ENCODE peak calls at places on chromosome 16, in seven cellular contexts. One of them, this sample, is unnamed.

GRCh38 chr16:17474037-17474436 is 3.3 kb upstream of the XYLT1 start:
- DNase-seq in right atrium auricular region: no peak
- DNase-seq in cardiac muscle cell: no peak
- DNase-seq in adrenal gland: peak
- DNase-seq in colonic mucosa: no peak
- DNase-seq in ascending aorta: no peak
- DNase-seq in uterus: no peak
- DNase-seq in this sample: no peak

GRCh38 chr16:19589771-19590302 is 34.3 kb downstream of the VPS35L start:
- DNase-seq in right atrium auricular region: no peak
- DNase-seq in cardiac muscle cell: peak
- DNase-seq in adrenal gland: no peak
- DNase-seq in colonic mucosa: no peak
- DNase-seq in ascending aorta: no peak
- DNase-seq in uterus: no peak
- DNase-seq in this sample: no peak

GRCh38 chr16:10846213-10846998 is 27.8 kb upstream of the TVP23A start:
- DNase-seq in right atrium auricular region: no peak
- DNase-seq in cardiac muscle cell: no peak
- DNase-seq in adrenal gland: no peak
- DNase-seq in colonic mucosa: no peak
- DNase-seq in ascending aorta: no peak
- DNase-seq in uterus: no peak
- DNase-seq in this sample: no peak

GRCh38 chr16:8254425-8254824 is 335.9 kb downstream of the TMEM114 start:
- DNase-seq in right atrium auricular region: no peak
- DNase-seq in cardiac muscle cell: no peak
- DNase-seq in adrenal gland: no peak
- DNase-seq in colonic mucosa: no peak
- DNase-seq in ascending aorta: no peak
- DNase-seq in uterus: no peak
- DNase-seq in this sample: no peak

GRCh38 chr16:64982581-64982980 is 139.3 kb downstream of the CDH11 start:
- DNase-seq in right atrium auricular region: no peak
- DNase-seq in cardiac muscle cell: peak
- DNase-seq in adrenal gland: no peak
- DNase-seq in colonic mucosa: no peak
- DNase-seq in ascending aorta: no peak
- DNase-seq in uterus: no peak
- DNase-seq in this sample: no peak

GRCh38 chr16:81480856-81481821 is 36.5 kb downstream of the CMIP start:
- DNase-seq in right atrium auricular region: no peak
- DNase-seq in cardiac muscle cell: peak
- DNase-seq in adrenal gland: peak
- DNase-seq in colonic mucosa: peak
- DNase-seq in ascending aorta: peak
- DNase-seq in uterus: no peak
- DNase-seq in this sample: no peak

GRCh38 chr16:17836868-17837602 is 366.3 kb upstream of the XYLT1 start:
- DNase-seq in right atrium auricular region: no peak
- DNase-seq in cardiac muscle cell: peak
- DNase-seq in adrenal gland: no peak
- DNase-seq in colonic mucosa: no peak
- DNase-seq in ascending aorta: no peak
- DNase-seq in uterus: no peak
- DNase-seq in this sample: peak

GRCh38 chr16:10827691-10828341 is 9.2 kb upstream of the TVP23A start:
- DNase-seq in right atrium auricular region: peak
- DNase-seq in cardiac muscle cell: peak
- DNase-seq in adrenal gland: peak
- DNase-seq in colonic mucosa: peak
- DNase-seq in ascending aorta: peak
- DNase-seq in uterus: peak
- DNase-seq in this sample: no peak

GRCh38 chr16:76176153-76176552 is 101.0 kb upstream of the CNTNAP4 start:
- DNase-seq in right atrium auricular region: no peak
- DNase-seq in cardiac muscle cell: no peak
- DNase-seq in adrenal gland: no peak
- DNase-seq in colonic mucosa: no peak
- DNase-seq in ascending aorta: no peak
- DNase-seq in uterus: no peak
- DNase-seq in this sample: no peak

DNA sequence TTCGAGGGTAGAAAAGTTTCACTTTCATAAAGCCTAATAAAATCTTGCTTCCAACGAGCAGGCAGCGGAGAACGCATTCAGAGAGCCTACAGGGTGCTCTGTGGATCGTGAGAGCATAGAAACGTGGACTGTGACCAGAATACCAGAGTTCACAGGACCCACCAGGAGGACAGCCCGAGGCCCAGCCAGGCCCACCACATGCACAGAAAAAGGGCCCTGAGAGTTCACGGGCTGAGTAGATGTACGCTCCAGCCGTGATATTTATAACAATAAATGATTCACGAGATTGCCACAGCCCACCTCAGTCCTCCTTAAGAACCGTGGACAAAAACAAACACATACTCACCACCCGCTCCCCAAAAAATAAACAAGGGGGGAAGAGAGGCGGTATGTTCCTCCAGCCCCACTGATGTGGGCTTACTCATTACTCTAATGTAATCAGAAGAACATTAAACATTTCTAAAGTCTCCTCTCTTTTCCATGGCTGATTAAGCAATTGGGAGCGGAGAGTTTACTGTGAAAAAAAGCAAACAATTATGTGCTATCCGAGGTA is 207.2 kb downstream of the C16orf78 start:
- DNase-seq in right atrium auricular region: no peak
- DNase-seq in cardiac muscle cell: no peak
- DNase-seq in adrenal gland: no peak
- DNase-seq in colonic mucosa: no peak
- DNase-seq in ascending aorta: no peak
- DNase-seq in uterus: no peak
- DNase-seq in this sample: no peak
- H3K27ac ChIP-seq in right atrium auricular region: no peak
- H3K27ac ChIP-seq in cardiac muscle cell: no peak
- H3K27ac ChIP-seq in adrenal gland: no peak
- H3K27ac ChIP-seq in colonic mucosa: no peak
- H3K27ac ChIP-seq in ascending aorta: no peak
- H3K27ac ChIP-seq in uterus: no peak
- H3K27ac ChIP-seq in this sample: no peak

DNA sequence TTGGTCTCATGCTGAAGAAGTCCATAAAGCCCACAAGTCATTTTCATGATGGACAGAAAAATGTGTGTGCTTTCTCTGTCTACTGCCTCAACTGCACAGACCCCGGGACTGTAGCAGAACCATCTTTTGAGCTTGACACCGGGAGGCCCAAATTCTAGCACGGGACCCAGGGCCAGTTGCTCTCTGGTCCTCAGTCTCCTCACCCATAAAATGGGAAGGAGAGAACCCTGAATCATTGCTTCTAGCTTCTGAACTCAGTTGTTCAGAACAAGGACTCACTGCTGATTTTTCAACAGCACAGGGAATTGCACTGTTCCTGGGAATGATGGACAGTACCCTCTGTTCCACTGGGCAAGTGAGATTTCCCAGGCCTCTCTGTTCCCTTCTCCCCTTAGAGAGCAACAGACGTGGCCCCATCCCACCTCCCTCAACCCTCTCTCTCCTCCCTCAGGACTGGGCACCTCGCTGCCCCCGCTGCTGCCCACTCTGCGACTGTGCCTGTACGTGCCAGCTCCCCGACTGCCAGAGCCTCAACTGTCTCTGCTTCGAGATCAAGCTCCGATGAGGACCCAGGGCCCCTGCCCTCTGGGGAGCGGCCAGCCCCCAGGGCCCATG is 2.2 kb upstream of the ALDOA start:
- DNase-seq in right atrium auricular region: no peak
- DNase-seq in cardiac muscle cell: no peak
- DNase-seq in adrenal gland: peak
- DNase-seq in colonic mucosa: no peak
- DNase-seq in ascending aorta: no peak
- DNase-seq in uterus: no peak
- DNase-seq in this sample: no peak
- H3K4me3 ChIP-seq in right atrium auricular region: peak
- H3K4me3 ChIP-seq in cardiac muscle cell: peak
- H3K4me3 ChIP-seq in adrenal gland: no peak
- H3K4me3 ChIP-seq in colonic mucosa: peak
- H3K4me3 ChIP-seq in ascending aorta: peak
- H3K4me3 ChIP-seq in uterus: peak
- H3K4me3 ChIP-seq in this sample: peak

GRCh38 chr16:29991571-29991904 is 3.9 kb downstream of the HIRIP3 start:
- DNase-seq in right atrium auricular region: no peak
- DNase-seq in cardiac muscle cell: no peak
- DNase-seq in adrenal gland: no peak
- DNase-seq in colonic mucosa: no peak
- DNase-seq in ascending aorta: no peak
- DNase-seq in uterus: no peak
- DNase-seq in this sample: no peak
- H3K27ac ChIP-seq in right atrium auricular region: no peak
- H3K27ac ChIP-seq in cardiac muscle cell: no peak
- H3K27ac ChIP-seq in adrenal gland: no peak
- H3K27ac ChIP-seq in colonic mucosa: no peak
- H3K27ac ChIP-seq in ascending aorta: no peak
- H3K27ac ChIP-seq in uterus: no peak
- H3K27ac ChIP-seq in this sample: no peak

GRCh38 chr16:2992383-2993081 is 12.3 kb upstream of the PKMYT1 start:
- DNase-seq in right atrium auricular region: no peak
- DNase-seq in cardiac muscle cell: no peak
- DNase-seq in adrenal gland: no peak
- DNase-seq in colonic mucosa: no peak
- DNase-seq in ascending aorta: no peak
- DNase-seq in uterus: no peak
- DNase-seq in this sample: no peak

GRCh38 chr16:2991566-2992261 is 11.5 kb upstream of the PKMYT1 start:
- DNase-seq in right atrium auricular region: no peak
- DNase-seq in cardiac muscle cell: no peak
- DNase-seq in adrenal gland: no peak
- DNase-seq in colonic mucosa: peak
- DNase-seq in ascending aorta: no peak
- DNase-seq in uterus: no peak
- DNase-seq in this sample: no peak

GRCh38 chr16:2987854-2988253 is 7.6 kb upstream of the PKMYT1 start:
- DNase-seq in right atrium auricular region: no peak
- DNase-seq in cardiac muscle cell: no peak
- DNase-seq in adrenal gland: no peak
- DNase-seq in colonic mucosa: no peak
- DNase-seq in ascending aorta: no peak
- DNase-seq in uterus: no peak
- DNase-seq in this sample: peak

GRCh38 chr16:2988590-2989099 is 8.4 kb upstream of the PKMYT1 start:
- DNase-seq in right atrium auricular region: no peak
- DNase-seq in cardiac muscle cell: no peak
- DNase-seq in adrenal gland: no peak
- DNase-seq in colonic mucosa: no peak
- DNase-seq in ascending aorta: no peak
- DNase-seq in uterus: no peak
- DNase-seq in this sample: no peak

GRCh38 chr16:2990891-2991290 is 10.6 kb upstream of the PKMYT1 start:
- DNase-seq in right atrium auricular region: no peak
- DNase-seq in cardiac muscle cell: no peak
- DNase-seq in adrenal gland: no peak
- DNase-seq in colonic mucosa: peak
- DNase-seq in ascending aorta: no peak
- DNase-seq in uterus: no peak
- DNase-seq in this sample: no peak
- H3K4me3 ChIP-seq in right atrium auricular region: no peak
- H3K4me3 ChIP-seq in cardiac muscle cell: no peak
- H3K4me3 ChIP-seq in adrenal gland: no peak
- H3K4me3 ChIP-seq in colonic mucosa: no peak
- H3K4me3 ChIP-seq in ascending aorta: no peak
- H3K4me3 ChIP-seq in uterus: no peak
- H3K4me3 ChIP-seq in this sample: no peak

DNA sequence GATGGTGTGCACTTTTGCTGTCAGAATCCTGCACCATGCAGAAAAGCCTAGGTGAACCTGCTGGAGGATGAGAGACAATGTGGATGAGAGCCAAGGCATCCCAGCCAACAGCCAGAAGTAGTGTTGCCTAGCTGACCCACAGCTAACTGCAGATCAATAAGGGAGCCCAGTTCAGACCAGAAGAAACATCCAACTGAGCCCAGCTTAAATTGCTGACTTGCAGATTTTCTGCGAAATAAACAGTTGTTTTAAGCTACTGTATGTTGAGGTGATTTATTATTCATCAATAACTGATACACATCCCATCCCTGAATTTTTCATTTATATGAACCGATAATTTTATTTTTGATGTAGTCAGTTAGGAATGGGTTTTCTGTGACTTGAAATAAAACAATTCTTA is 39.2 kb upstream of the TOX3 start:
- DNase-seq in right atrium auricular region: no peak
- DNase-seq in cardiac muscle cell: no peak
- DNase-seq in adrenal gland: no peak
- DNase-seq in colonic mucosa: no peak
- DNase-seq in ascending aorta: no peak
- DNase-seq in uterus: no peak
- DNase-seq in this sample: no peak
- H3K27ac ChIP-seq in right atrium auricular region: no peak
- H3K27ac ChIP-seq in cardiac muscle cell: no peak
- H3K27ac ChIP-seq in adrenal gland: no peak
- H3K27ac ChIP-seq in colonic mucosa: no peak
- H3K27ac ChIP-seq in ascending aorta: no peak
- H3K27ac ChIP-seq in uterus: no peak
- H3K27ac ChIP-seq in this sample: no peak

GRCh38 chr16:87216148-87216823 is 100.9 kb downstream of the C16orf95 start:
- DNase-seq in right atrium auricular region: no peak
- DNase-seq in cardiac muscle cell: no peak
- DNase-seq in adrenal gland: no peak
- DNase-seq in colonic mucosa: no peak
- DNase-seq in ascending aorta: no peak
- DNase-seq in uterus: no peak
- DNase-seq in this sample: no peak
- H3K4me3 ChIP-seq in right atrium auricular region: no peak
- H3K4me3 ChIP-seq in cardiac muscle cell: no peak
- H3K4me3 ChIP-seq in adrenal gland: no peak
- H3K4me3 ChIP-seq in colonic mucosa: no peak
- H3K4me3 ChIP-seq in ascending aorta: no peak
- H3K4me3 ChIP-seq in uterus: no peak
- H3K4me3 ChIP-seq in this sample: no peak

This sample was measured in A673.